ENCODE peak calls at places on chromosomes 13 and 19, in nine cellular contexts. Y is left lung; D is endodermal cell; L is AG04450; C is mesendoderm; N is pancreas; A is heart left ventricle; O is mammary epithelial cell; W is CD8-positive, alpha-beta T cell. B is an unnamed sample.

GRCh38 chr19:7415857-7416371 is 67.2 kb downstream of the ARHGEF18 start:
- DNase-seq in Y (no peak), D (no peak), L (no peak), C (no peak), N (no peak), A (no peak), O (no peak), W (no peak), B (no peak)

GRCh38 chr19:4678881-4679379 is 8.8 kb upstream of the MYDGF start:
- DNase-seq in Y (no peak), D (peak), L (no peak), C (peak), N (no peak), A (no peak), O (no peak), W (no peak), B (no peak)

GRCh38 chr19:18308051-18308947 is 14.6 kb downstream of the LSM4 start:
- DNase-seq in Y (no peak), D (peak), L (no peak), C (no peak), N (no peak), A (no peak), O (no peak), W (no peak), B (no peak)

GRCh38 chr13:49308977-49309408 is 61.3 kb downstream of the CDADC1 start:
- DNase-seq in Y (peak), D (no peak), L (no peak), C (no peak), N (peak), A (no peak), O (no peak), W (no peak), B (no peak)

GRCh38 chr19:861756-862528 is 2.5 kb downstream of the CFD start:
- DNase-seq in Y (peak), D (peak), L (no peak), C (peak), N (no peak), A (no peak), O (peak), W (peak), B (no peak)

GRCh38 chr19:5697890-5698634 is 8.0 kb downstream of the RPL36 start:
- DNase-seq in Y (no peak), D (peak), L (no peak), C (no peak), N (peak), A (no peak), O (no peak), W (no peak), B (no peak)

GRCh38 chr19:51079486-51080110 is 3.1 kb downstream of the KLK14 start:
- DNase-seq in Y (no peak), D (no peak), L (no peak), C (no peak), N (peak), A (peak), O (no peak), W (no peak), B (no peak)

GRCh38 chr13:64371045-64371444 is 2859.1 kb downstream of the PCDH9 start:
- DNase-seq in Y (no peak), D (no peak), L (no peak), C (no peak), N (no peak), A (no peak), O (peak), W (no peak), B (no peak)

GRCh38 chr13:103328899-103329298 is 262.7 kb upstream of the SLC10A2 start:
- DNase-seq in Y (no peak), D (no peak), L (no peak), C (no peak), N (no peak), A (no peak), O (peak), W (no peak), B (no peak)

GRCh38 chr19:54408627-54409026 is 6.6 kb upstream of the TTYH1 start:
- DNase-seq in Y (no peak), D (no peak), L (no peak), C (no peak), N (no peak), A (no peak), O (no peak), W (no peak), B (no peak)

GRCh38 chr13:49776871-49777270 is 15.6 kb downstream of the KPNA3 start:
- DNase-seq in Y (no peak), D (no peak), L (no peak), C (no peak), N (no peak), A (no peak), O (no peak), W (no peak), B (no peak)

GRCh38 chr19:45542234-45542668 is 35.0 kb downstream of the VASP start:
- DNase-seq in Y (no peak), D (no peak), L (no peak), C (no peak), N (no peak), A (no peak), O (peak), W (no peak), B (no peak)

GRCh38 chr19:4328243-4328990 is 10.2 kb downstream of the STAP2 start:
- DNase-seq in Y (peak), D (peak), L (peak), C (peak), N (peak), A (peak), O (no peak), W (peak), B (peak)

GRCh38 chr19:12611361-12611699 is 610 bp downstream of the ZNF791 start:
- DNase-seq in Y (no peak), D (peak), L (peak), C (peak), N (peak), A (peak), O (peak), W (no peak), B (peak)

GRCh38 chr19:12664406-12665280 is 1.9 kb downstream of the MAN2B1 start:
- DNase-seq in Y (no peak), D (peak), L (no peak), C (peak), N (no peak), A (no peak), O (no peak), W (no peak), B (no peak)

GRCh38 chr13:43058836-43059235 is 35.5 kb downstream of the DNAJC15 start:
- DNase-seq in Y (no peak), D (no peak), L (no peak), C (peak), N (no peak), A (no peak), O (no peak), W (no peak), B (no peak)

GRCh38 chr19:10112037-10112751 is 701 bp downstream of the P2RY11 start:
- DNase-seq in Y (peak), D (no peak), L (no peak), C (peak), N (no peak), A (no peak), O (no peak), W (no peak), B (no peak)

GRCh38 chr19:41321600-41322270 is 11.8 kb downstream of the CCDC97 start:
- DNase-seq in Y (peak), D (peak), L (no peak), C (peak), N (no peak), A (no peak), O (no peak), W (no peak), B (no peak)

GRCh38 chr13:51619614-51620013 is 35.4 kb downstream of the WDFY2 start:
- DNase-seq in Y (no peak), D (no peak), L (peak), C (no peak), N (no peak), A (no peak), O (peak), W (no peak), B (no peak)

GRCh38 chr13:111319998-111320911 is at the start of gene TEX29:
- DNase-seq in Y (peak), D (no peak), L (no peak), C (no peak), N (no peak), A (no peak), O (no peak), W (no peak), B (no peak)

GRCh38 chr13:69124996-69125395 is 982.6 kb upstream of the ATXN8OS start:
- DNase-seq in Y (no peak), D (no peak), L (no peak), C (no peak), N (no peak), A (no peak), O (no peak), W (no peak), B (no peak)

DNA sequence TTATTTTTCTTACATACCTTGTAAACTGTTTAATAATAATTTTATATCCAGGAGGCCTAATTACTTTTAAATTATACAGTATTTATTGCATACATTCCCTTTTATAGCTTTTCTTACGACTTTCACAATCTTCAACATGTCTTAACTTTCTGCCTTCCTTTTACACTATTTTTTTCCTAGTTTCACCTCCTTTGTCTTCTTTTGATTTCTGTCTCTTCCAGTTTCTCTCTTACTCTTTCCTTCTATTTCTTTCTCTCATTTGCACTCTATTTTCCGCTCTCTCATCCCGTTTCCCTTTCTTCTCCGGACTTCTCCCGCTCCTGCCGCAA is 11.5 kb downstream of the ZNF552 start:
- DNase-seq in Y (no peak), D (no peak), L (no peak), C (no peak), N (no peak), A (no peak), O (no peak), W (no peak), B (no peak)
- H3K4me3 ChIP-seq in Y (peak), D (peak), L (peak), C (no peak), N (peak), A (peak), O (peak), W (peak), B (peak)

GRCh38 chr13:95155504-95155903 is 145.7 kb downstream of the ABCC4 start:
- DNase-seq in Y (no peak), D (no peak), L (no peak), C (no peak), N (no peak), A (no peak), O (no peak), W (no peak), B (no peak)

GRCh38 chr13:95156208-95156607 is 145.0 kb downstream of the ABCC4 start:
- DNase-seq in Y (no peak), D (no peak), L (no peak), C (no peak), N (no peak), A (no peak), O (no peak), W (no peak), B (no peak)

GRCh38 chr13:95154441-95154886 is 146.8 kb downstream of the ABCC4 start:
- DNase-seq in Y (no peak), D (no peak), L (no peak), C (no peak), N (no peak), A (no peak), O (peak), W (no peak), B (no peak)

GRCh38 chr13:95153647-95154405 is 147.4 kb downstream of the ABCC4 start:
- DNase-seq in Y (no peak), D (no peak), L (no peak), C (no peak), N (no peak), A (no peak), O (peak), W (no peak), B (no peak)

DNA sequence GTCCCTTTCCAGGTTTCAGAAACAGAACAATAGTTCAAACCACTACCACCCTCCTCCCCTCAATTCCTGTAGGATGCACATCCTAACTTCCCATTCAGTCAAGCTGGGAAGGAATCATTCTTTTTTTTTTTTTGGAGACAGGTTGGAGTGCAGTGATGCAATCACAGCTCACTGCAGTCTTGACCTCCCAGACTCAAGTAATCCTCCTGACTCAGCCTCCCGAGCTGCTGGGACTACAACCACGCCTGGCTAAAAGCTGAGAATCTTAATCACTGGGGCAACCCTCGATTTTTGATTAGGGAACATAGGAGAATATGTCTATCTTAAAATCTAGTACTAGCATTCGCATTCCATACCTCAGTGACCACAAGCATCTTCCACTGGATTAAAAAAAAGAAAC is 146.2 kb downstream of the ABCC4 start:
- DNase-seq in Y (no peak), D (no peak), L (no peak), C (no peak), N (no peak), A (no peak), O (no peak), W (no peak), B (no peak)
- H3K27ac ChIP-seq in Y (no peak), D (no peak), L (no peak), C (no peak), N (no peak), A (no peak), O (no peak), W (no peak), B (no peak)

GRCh38 chr13:97221491-97221890 is 642 bp upstream of the MBNL2 start:
- DNase-seq in Y (no peak), D (no peak), L (no peak), C (no peak), N (no peak), A (no peak), O (no peak), W (no peak), B (no peak)
- H3K4me3 ChIP-seq in Y (peak), D (no peak), L (peak), C (no peak), N (peak), A (peak), O (peak), W (peak), B (peak)

GRCh38 chr19:2723345-2723715 is 2.2 kb upstream of the DIRAS1 start:
- DNase-seq in Y (no peak), D (no peak), L (no peak), C (no peak), N (no peak), A (no peak), O (no peak), W (no peak), B (no peak)

GRCh38 chr19:2723747-2724146 is 2.6 kb upstream of the DIRAS1 start:
- DNase-seq in Y (no peak), D (no peak), L (no peak), C (no peak), N (no peak), A (no peak), O (no peak), W (no peak), B (no peak)

GRCh38 chr19:2721570-2722540 is 683 bp upstream of the DIRAS1 start:
- DNase-seq in Y (no peak), D (no peak), L (no peak), C (no peak), N (no peak), A (no peak), O (no peak), W (no peak), B (no peak)

GRCh38 chr19:2724148-2724557 is 3.0 kb upstream of the DIRAS1 start:
- DNase-seq in Y (no peak), D (no peak), L (no peak), C (no peak), N (no peak), A (no peak), O (no peak), W (no peak), B (no peak)

DNA sequence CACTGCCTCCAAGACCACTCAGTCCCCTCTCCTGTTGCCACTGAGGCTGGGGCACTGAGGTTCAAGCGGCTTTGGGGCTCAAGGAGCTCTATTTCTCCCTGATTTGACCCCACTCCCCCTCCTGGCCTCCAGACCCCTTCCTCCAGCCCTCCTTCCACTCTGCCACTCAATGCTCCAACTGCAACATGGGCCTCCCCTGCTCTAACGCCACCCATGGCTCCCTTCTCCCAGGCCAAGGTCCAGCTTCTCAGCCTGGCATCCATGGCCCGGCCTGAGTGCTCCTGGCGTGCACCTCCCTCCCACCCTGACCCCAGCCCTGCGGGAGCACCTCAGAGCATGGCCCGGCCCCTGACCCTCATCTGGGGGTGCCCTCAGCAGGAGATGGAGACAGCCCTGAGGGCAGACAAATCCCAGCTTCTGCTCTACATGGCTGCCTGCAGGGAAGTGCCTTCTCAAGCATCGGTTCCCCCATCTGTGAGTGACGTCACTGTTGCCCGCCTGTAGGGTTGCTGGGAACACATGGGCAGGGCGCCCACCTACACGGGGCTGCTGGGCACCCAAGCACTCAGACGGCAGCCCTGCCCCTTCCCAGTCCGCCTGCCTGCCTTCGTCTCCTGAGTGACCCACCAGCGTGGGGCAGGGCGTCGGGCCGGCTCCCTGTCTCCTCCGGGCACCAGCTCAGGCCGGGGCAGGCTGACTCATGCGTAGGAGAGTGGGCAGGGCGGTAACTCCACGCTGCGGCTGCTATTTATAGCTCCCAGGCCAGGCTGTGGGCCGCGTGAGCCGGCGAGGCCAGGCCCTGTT is 1.6 kb upstream of the DIRAS1 start:
- DNase-seq in Y (peak), D (no peak), L (no peak), C (no peak), N (peak), A (peak), O (peak), W (no peak), B (peak)
- H3K27ac ChIP-seq in Y (no peak), D (no peak), L (peak), C (no peak), N (no peak), A (peak), O (no peak), W (no peak), B (peak)

GRCh38 chr19:15672580-15673175 is at the start of gene CYP4F12:
- DNase-seq in Y (no peak), D (no peak), L (no peak), C (no peak), N (peak), A (peak), O (peak), W (peak), B (no peak)
- H3K4me3 ChIP-seq in Y (no peak), D (no peak), L (no peak), C (no peak), N (no peak), A (peak), O (no peak), W (no peak), B (no peak)

GRCh38 chr19:57269515-57270250 is 10.6 kb upstream of the ZNF460 start:
- DNase-seq in Y (no peak), D (no peak), L (peak), C (no peak), N (no peak), A (no peak), O (peak), W (no peak), B (no peak)
- H3K27ac ChIP-seq in Y (no peak), D (no peak), L (peak), C (no peak), N (no peak), A (no peak), O (no peak), W (no peak), B (no peak)

B was measured in dorsolateral prefrontal cortex.